ENCODE peak calls at places on chromosomes 2 and 18, in seven cellular contexts. J, T, L, S, Z, G and A are unnamed samples.

GRCh38 chr18:24397694-24398365 is at the start of gene OSBPL1A:
- DNase-seq in L (peak), G (peak), Z (peak), S (peak), J (peak), T (peak), A (peak)

GRCh38 chr2:139142252-139142651 is 362.1 kb upstream of the NXPH2 start:
- DNase-seq in L (no peak), J (no peak), S (no peak), G (no peak), T (peak), Z (no peak), A (peak)

GRCh38 chr2:71607490-71607889 is 154.1 kb downstream of the DYSF start:
- DNase-seq in Z (peak), J (no peak), G (no peak), S (no peak), L (peak), T (no peak), A (no peak)

GRCh38 chr2:33278245-33278943 is 198.1 kb upstream of the RASGRP3 start:
- DNase-seq in Z (no peak), T (no peak), G (no peak), J (no peak), S (no peak), L (peak), A (no peak)

GRCh38 chr2:176553685-176554106 is 284.5 kb downstream of the MTX2 start:
- DNase-seq in Z (peak), T (peak), G (peak), L (peak), S (peak), J (peak), A (no peak)

GRCh38 chr2:36482576-36483214 is 115.3 kb downstream of the FEZ2 start:
- DNase-seq in L (no peak), Z (no peak), S (peak), J (no peak), G (no peak), T (peak), A (no peak)

GRCh38 chr2:42371621-42372473 is 10.8 kb upstream of the COX7A2L start:
- DNase-seq in L (no peak), J (no peak), G (no peak), Z (peak), T (no peak), S (no peak), A (peak)

GRCh38 chr2:12303181-12304030 is 413.3 kb upstream of the TRIB2 start:
- DNase-seq in Z (no peak), J (no peak), L (no peak), G (no peak), S (no peak), T (peak), A (peak)

GRCh38 chr2:193584522-193584938 is 1389.8 kb upstream of the TMEFF2 start:
- DNase-seq in J (peak), Z (no peak), T (peak), G (no peak), S (no peak), L (no peak), A (no peak)

GRCh38 chr2:121187351-121187921 is 97.6 kb downstream of the TFCP2L1 start:
- DNase-seq in T (no peak), G (no peak), Z (no peak), S (no peak), J (no peak), L (peak), A (no peak)

GRCh38 chr18:34947711-34948125 is 93.5 kb upstream of the MAPRE2 start:
- DNase-seq in G (no peak), T (peak), S (no peak), J (no peak), L (no peak), Z (no peak), A (no peak)

GRCh38 chr18:34938102-34938501 is 103.1 kb upstream of the MAPRE2 start:
- DNase-seq in L (no peak), Z (no peak), T (no peak), J (no peak), G (no peak), S (no peak), A (no peak)

GRCh38 chr18:34942276-34942675 is 98.9 kb upstream of the MAPRE2 start:
- DNase-seq in G (no peak), J (no peak), L (no peak), T (no peak), Z (no peak), S (no peak), A (no peak)

GRCh38 chr18:34943587-34943986 is 97.6 kb upstream of the MAPRE2 start:
- DNase-seq in G (no peak), S (no peak), Z (no peak), T (no peak), L (no peak), J (no peak), A (no peak)

DNA sequence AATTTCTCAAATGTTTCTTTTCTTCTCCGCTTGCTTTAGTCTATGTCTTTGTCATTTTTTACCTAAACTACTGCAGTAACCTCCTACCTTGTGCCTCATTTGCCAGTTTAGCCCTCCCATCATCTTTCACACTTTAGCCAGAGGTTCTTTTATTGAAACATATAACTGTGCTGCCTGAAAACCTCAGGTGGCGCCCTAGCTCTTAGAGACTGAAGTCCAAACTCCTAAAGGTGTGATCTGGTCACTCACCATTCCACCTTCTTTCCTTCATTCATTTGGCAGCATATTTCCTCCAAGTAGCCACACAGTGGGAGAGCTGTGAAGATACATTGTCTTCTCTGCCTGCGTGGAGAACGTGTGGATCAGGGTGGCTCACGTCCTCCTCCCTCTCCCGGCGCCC is 98.2 kb upstream of the MAPRE2 start:
- DNase-seq in Z (no peak), T (no peak), S (peak), J (no peak), L (no peak), G (no peak), A (no peak)
- TF ChIP-seq CTCF in Z (no peak), T (no peak), S (peak), J (no peak), L (no peak), G (peak), A (no peak)

DNA sequence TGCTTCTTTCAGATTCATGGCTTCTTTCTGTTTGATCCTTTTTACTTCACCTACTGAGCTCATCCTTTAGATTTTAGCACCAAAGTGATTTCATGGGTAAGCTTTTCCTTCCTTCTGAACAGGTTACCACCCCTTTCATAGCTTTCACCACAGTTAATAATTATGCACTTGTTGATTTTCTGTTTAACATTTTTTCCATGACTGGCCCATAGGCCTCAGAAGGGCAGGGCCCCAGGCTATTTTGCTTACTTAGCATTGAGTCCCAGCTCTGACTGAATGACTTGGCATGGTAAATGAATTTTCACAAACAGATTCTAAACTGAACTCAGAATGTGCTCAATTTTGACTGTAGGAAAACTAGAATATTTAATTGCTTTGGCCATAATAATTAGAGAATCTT is 177.0 kb downstream of the GCA start:
- DNase-seq in T (no peak), Z (no peak), S (no peak), J (no peak), L (no peak), G (no peak), A (no peak)
- H3K4me3 ChIP-seq in T (no peak), Z (no peak), S (no peak), J (no peak), L (no peak), G (no peak), A (no peak)

GRCh38 chr18:3384664-3385189 is 65.2 kb upstream of the TGIF1 start:
- DNase-seq in Z (no peak), J (no peak), L (no peak), G (no peak), S (no peak), T (no peak), A (no peak)

GRCh38 chr18:3383381-3383915 is 66.5 kb upstream of the TGIF1 start:
- DNase-seq in J (no peak), L (no peak), T (peak), G (no peak), Z (no peak), S (no peak), A (no peak)

GRCh38 chr18:3379685-3380084 is 70.3 kb upstream of the TGIF1 start:
- DNase-seq in T (no peak), L (no peak), Z (no peak), S (no peak), J (no peak), G (no peak), A (no peak)

GRCh38 chr18:3380384-3380961 is 69.5 kb upstream of the TGIF1 start:
- DNase-seq in S (no peak), G (peak), Z (no peak), T (peak), L (no peak), J (no peak), A (no peak)
- TF ChIP-seq CTCF in S (no peak), G (no peak), Z (no peak), T (peak), L (no peak), J (peak), A (no peak)

DNA sequence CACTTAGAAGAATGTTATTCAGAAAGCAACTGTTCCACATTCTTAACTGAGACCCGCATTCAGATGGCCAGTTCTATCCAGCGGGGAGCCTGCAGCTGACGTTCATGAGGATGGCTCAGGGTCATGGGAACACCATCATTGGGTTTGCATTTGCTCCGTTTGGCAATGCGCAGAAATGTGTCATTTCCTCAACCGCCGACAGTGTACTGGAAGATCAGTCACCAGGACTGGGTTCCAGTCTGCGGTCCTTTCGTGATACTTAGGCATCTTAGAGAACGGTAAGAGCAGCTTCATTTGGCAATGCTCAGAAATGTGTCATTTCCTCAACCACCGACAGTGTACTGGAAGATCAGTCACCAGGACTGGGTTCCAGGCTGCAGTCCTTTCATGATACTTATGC is 104.0 kb downstream of the DNER start:
- DNase-seq in G (no peak), J (no peak), Z (no peak), S (no peak), T (peak), L (no peak), A (no peak)
- H3K4me3 ChIP-seq in G (no peak), J (no peak), Z (no peak), S (no peak), T (no peak), L (no peak), A (no peak)

DNA sequence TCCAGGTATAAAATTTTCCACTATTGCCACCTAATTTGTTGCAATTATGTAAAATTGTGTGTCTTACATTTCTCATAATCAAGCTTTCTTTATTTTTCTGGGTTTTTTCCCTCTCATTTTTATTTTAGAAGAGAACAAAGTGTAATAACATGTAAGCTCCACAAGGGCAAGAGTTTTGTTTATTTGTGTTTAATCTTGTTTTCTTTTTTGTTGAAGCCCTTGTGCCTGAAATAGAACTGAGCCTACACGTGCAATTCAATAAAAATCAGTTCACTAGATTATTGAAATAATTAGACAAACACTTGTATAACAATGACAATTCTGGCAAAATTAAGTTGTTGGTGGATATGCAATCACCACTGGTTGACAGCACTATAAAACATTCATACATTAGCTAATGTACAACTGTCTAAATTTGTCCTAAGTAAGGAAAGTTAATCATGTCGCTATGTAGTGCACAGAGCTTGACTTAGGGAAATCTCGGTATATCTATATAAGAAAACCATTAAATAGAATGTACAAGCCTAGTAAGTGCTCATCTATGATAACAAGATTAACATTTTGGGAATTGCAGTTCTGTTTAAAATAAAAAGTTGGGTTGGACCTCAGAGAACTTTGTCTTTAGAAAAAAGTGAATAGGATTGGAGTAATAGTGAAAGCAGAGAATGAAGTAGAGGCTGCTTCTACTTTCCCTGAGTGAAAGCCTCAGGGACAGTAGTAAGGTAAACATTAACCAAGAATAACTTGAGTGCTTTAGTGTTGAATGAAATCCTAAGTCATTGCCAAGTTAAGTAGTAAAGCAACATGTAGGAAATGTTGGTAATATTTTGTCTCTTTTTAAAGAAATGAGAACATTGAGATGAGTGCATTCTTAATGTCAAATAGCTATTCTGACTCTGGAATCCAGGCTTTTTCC is 37.4 kb upstream of the NOL4 start:
- DNase-seq in Z (no peak), L (no peak), S (no peak), J (no peak), T (no peak), G (no peak), A (no peak)
- TF ChIP-seq CTCF in Z (no peak), L (no peak), S (peak), J (no peak), T (no peak), G (no peak), A (no peak)

DNA sequence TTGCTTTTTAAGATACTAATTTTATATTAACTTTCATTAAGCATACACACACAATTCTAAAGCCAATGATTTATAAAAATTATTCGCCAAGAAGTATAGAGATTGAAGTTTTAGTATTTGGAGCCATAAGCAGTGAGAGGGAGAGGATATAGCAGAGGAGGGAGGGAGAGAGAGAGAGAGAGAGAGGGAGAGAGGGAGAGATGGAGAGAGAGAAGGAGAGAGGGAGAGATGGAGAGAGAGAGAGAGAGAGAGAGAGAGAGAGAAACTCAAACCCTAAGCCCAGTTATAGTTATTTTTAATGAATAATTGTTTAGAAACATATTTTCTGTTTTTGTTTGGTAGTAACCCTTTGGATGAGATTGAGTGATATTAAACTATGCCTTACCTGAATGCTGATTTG is 5.3 kb downstream of the TWIST2 start:
- DNase-seq in Z (no peak), T (no peak), G (no peak), J (no peak), L (no peak), S (no peak), A (no peak)
- H3K4me3 ChIP-seq in Z (no peak), T (no peak), G (no peak), J (no peak), L (no peak), S (no peak), A (peak)

DNA sequence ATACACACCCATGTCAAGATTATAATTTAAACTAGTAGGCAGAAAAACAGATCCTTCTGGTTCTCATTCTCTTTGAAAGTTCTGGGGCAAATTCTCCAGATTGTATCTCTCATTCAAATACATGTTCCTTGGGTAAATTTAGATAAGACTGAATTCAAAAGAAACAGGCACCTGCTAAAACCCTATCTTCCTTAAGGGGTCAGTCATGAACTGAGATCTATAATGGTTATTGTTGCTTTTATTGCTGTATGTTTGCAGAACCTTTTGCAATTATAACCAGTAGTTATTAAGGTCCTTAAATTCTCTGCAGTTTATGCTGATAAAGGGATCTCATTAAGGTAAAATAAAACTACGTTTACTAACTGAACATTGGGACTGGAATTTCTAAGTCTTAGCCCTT is 83.5 kb downstream of the MYO5B start:
- DNase-seq in G (no peak), J (no peak), L (no peak), Z (no peak), T (no peak), S (no peak), A (no peak)
- TF ChIP-seq CTCF in G (no peak), J (no peak), L (no peak), Z (no peak), T (no peak), S (peak), A (no peak)

GRCh38 chr18:77130229-77131099 is 2.1 kb downstream of the MBP start:
- DNase-seq in S (no peak), J (no peak), T (no peak), Z (no peak), L (no peak), G (no peak), A (no peak)
- H3K4me3 ChIP-seq in S (peak), J (peak), T (peak), Z (peak), L (peak), G (peak), A (peak)

DNA sequence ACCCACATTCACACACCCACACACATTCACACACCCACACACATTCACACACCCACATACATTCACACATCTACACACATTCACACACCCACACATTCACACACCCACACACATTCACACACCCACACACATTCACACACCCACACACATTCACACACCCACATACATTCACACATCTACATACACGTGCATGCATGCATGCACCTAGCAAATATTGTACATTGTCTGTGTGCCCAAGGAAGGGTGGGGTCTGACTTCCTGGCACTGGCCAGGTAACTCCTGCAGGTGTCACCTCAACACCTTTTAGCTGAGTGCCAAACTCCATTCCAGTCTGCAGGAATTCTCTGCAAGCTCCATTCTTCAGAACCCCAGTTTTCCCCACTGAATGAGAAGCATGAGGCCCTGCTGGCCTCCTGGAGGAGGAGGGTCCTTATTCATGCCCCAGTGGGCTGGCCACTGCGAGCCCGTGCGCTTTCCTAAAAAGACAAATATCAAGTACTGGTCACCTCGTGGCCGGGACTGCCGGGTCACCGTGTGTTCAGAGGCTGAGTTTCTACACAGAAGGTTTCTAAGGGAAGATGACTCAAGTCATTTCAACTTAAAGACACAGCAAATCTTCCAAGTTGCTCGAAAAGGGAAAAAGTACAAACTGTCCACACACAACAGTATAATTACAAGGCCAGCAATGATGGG is 131.5 kb downstream of the HDAC4 start:
- DNase-seq in J (no peak), G (no peak), T (no peak), S (peak), L (peak), Z (no peak), A (no peak)
- TF ChIP-seq CTCF in J (no peak), G (no peak), T (no peak), S (peak), L (no peak), Z (no peak), A (no peak)